ENCODE peak calls at places on chromosomes 2 and 18, in seven cellular contexts. One of them, this sample, is unnamed.

GRCh38 chr2:5915926-5916325 is 223.7 kb downstream of the SOX11 start:
- DNase-seq in ovary: no peak
- DNase-seq in A549: peak
- DNase-seq in K562: no peak
- DNase-seq in tibial nerve: no peak
- DNase-seq in HepG2: peak
- DNase-seq in stomach: peak
- DNase-seq in this sample: no peak

GRCh38 chr2:239814917-239815637 is 210.1 kb downstream of the NDUFA10 start:
- DNase-seq in ovary: no peak
- DNase-seq in A549: no peak
- DNase-seq in K562: no peak
- DNase-seq in tibial nerve: no peak
- DNase-seq in HepG2: no peak
- DNase-seq in stomach: no peak
- DNase-seq in this sample: peak

GRCh38 chr18:77000527-77000926 is 132.1 kb downstream of the MBP start:
- DNase-seq in ovary: peak
- DNase-seq in A549: peak
- DNase-seq in K562: peak
- DNase-seq in tibial nerve: peak
- DNase-seq in HepG2: no peak
- DNase-seq in stomach: peak
- DNase-seq in this sample: peak

GRCh38 chr18:25815659-25816058 is 274.8 kb downstream of the SS18 start:
- DNase-seq in ovary: no peak
- DNase-seq in A549: no peak
- DNase-seq in K562: no peak
- DNase-seq in tibial nerve: no peak
- DNase-seq in HepG2: no peak
- DNase-seq in stomach: no peak
- DNase-seq in this sample: no peak

GRCh38 chr18:23284629-23285028 is 149.3 kb downstream of the CABLES1 start:
- DNase-seq in ovary: no peak
- DNase-seq in A549: no peak
- DNase-seq in K562: no peak
- DNase-seq in tibial nerve: no peak
- DNase-seq in HepG2: no peak
- DNase-seq in stomach: no peak
- DNase-seq in this sample: no peak

GRCh38 chr2:143891879-143892308 is 628.0 kb downstream of the ZEB2 start:
- DNase-seq in ovary: no peak
- DNase-seq in A549: no peak
- DNase-seq in K562: no peak
- DNase-seq in tibial nerve: no peak
- DNase-seq in HepG2: no peak
- DNase-seq in stomach: no peak
- DNase-seq in this sample: no peak

GRCh38 chr2:121220995-121221394 is 64.0 kb downstream of the TFCP2L1 start:
- DNase-seq in ovary: no peak
- DNase-seq in A549: peak
- DNase-seq in K562: no peak
- DNase-seq in tibial nerve: no peak
- DNase-seq in HepG2: no peak
- DNase-seq in stomach: no peak
- DNase-seq in this sample: no peak

GRCh38 chr18:12422936-12423335 is 15.2 kb downstream of the PRELID3A start:
- DNase-seq in ovary: no peak
- DNase-seq in A549: peak
- DNase-seq in K562: no peak
- DNase-seq in tibial nerve: no peak
- DNase-seq in HepG2: peak
- DNase-seq in stomach: no peak
- DNase-seq in this sample: no peak

GRCh38 chr2:174511580-174512260 is 24.9 kb upstream of the GPR155 start:
- DNase-seq in ovary: no peak
- DNase-seq in A549: no peak
- DNase-seq in K562: no peak
- DNase-seq in tibial nerve: no peak
- DNase-seq in HepG2: no peak
- DNase-seq in stomach: no peak
- DNase-seq in this sample: no peak

GRCh38 chr2:26770986-26771586 is 7.0 kb downstream of the SLC35F6 start:
- DNase-seq in ovary: peak
- DNase-seq in A549: peak
- DNase-seq in K562: peak
- DNase-seq in tibial nerve: peak
- DNase-seq in HepG2: peak
- DNase-seq in stomach: peak
- DNase-seq in this sample: peak

GRCh38 chr2:179305125-179305524 is 40.5 kb upstream of the SESTD1 start:
- DNase-seq in ovary: no peak
- DNase-seq in A549: no peak
- DNase-seq in K562: no peak
- DNase-seq in tibial nerve: no peak
- DNase-seq in HepG2: no peak
- DNase-seq in stomach: no peak
- DNase-seq in this sample: no peak

GRCh38 chr2:100186126-100186525 is 43.7 kb upstream of the AFF3 start:
- DNase-seq in ovary: no peak
- DNase-seq in A549: no peak
- DNase-seq in K562: no peak
- DNase-seq in tibial nerve: no peak
- DNase-seq in HepG2: no peak
- DNase-seq in stomach: no peak
- DNase-seq in this sample: no peak

GRCh38 chr2:14420851-14421250 is 211.7 kb upstream of the LRATD1 start:
- DNase-seq in ovary: no peak
- DNase-seq in A549: no peak
- DNase-seq in K562: no peak
- DNase-seq in tibial nerve: no peak
- DNase-seq in HepG2: no peak
- DNase-seq in stomach: no peak
- DNase-seq in this sample: no peak

GRCh38 chr2:39547811-39548719 is 111.0 kb upstream of the MAP4K3 start:
- DNase-seq in ovary: no peak
- DNase-seq in A549: peak
- DNase-seq in K562: no peak
- DNase-seq in tibial nerve: no peak
- DNase-seq in HepG2: no peak
- DNase-seq in stomach: no peak
- DNase-seq in this sample: no peak

GRCh38 chr2:118588826-118589225 is 258.6 kb downstream of the EN1 start:
- DNase-seq in ovary: no peak
- DNase-seq in A549: no peak
- DNase-seq in K562: no peak
- DNase-seq in tibial nerve: no peak
- DNase-seq in HepG2: no peak
- DNase-seq in stomach: no peak
- DNase-seq in this sample: no peak

GRCh38 chr2:241863021-241863954 is 4.6 kb upstream of the PDCD1 start:
- DNase-seq in ovary: peak
- DNase-seq in A549: no peak
- DNase-seq in K562: no peak
- DNase-seq in tibial nerve: no peak
- DNase-seq in HepG2: no peak
- DNase-seq in stomach: no peak
- DNase-seq in this sample: no peak

GRCh38 chr2:239308696-239309397 is 92.0 kb downstream of the HDAC4 start:
- DNase-seq in ovary: peak
- DNase-seq in A549: no peak
- DNase-seq in K562: no peak
- DNase-seq in tibial nerve: peak
- DNase-seq in HepG2: no peak
- DNase-seq in stomach: peak
- DNase-seq in this sample: peak

GRCh38 chr2:208064220-208064951 is 39.1 kb upstream of the PLEKHM3 start:
- DNase-seq in ovary: no peak
- DNase-seq in A549: peak
- DNase-seq in K562: peak
- DNase-seq in tibial nerve: no peak
- DNase-seq in HepG2: peak
- DNase-seq in stomach: no peak
- DNase-seq in this sample: no peak

GRCh38 chr2:84427235-84428138 is 31.6 kb downstream of the SUCLG1 start:
- DNase-seq in ovary: no peak
- DNase-seq in A549: no peak
- DNase-seq in K562: no peak
- DNase-seq in tibial nerve: no peak
- DNase-seq in HepG2: peak
- DNase-seq in stomach: no peak
- DNase-seq in this sample: no peak

GRCh38 chr2:118089015-118089800 is 937 bp downstream of the INSIG2 start:
- DNase-seq in ovary: no peak
- DNase-seq in A549: peak
- DNase-seq in K562: peak
- DNase-seq in tibial nerve: no peak
- DNase-seq in HepG2: peak
- DNase-seq in stomach: peak
- DNase-seq in this sample: peak

GRCh38 chr2:134200024-134200423 is 53.8 kb upstream of the MGAT5 start:
- DNase-seq in ovary: no peak
- DNase-seq in A549: no peak
- DNase-seq in K562: no peak
- DNase-seq in tibial nerve: no peak
- DNase-seq in HepG2: no peak
- DNase-seq in stomach: no peak
- DNase-seq in this sample: no peak

GRCh38 chr2:232438051-232438450 is 17.9 kb upstream of the ALPI start:
- DNase-seq in ovary: no peak
- DNase-seq in A549: no peak
- DNase-seq in K562: no peak
- DNase-seq in tibial nerve: no peak
- DNase-seq in HepG2: no peak
- DNase-seq in stomach: no peak
- DNase-seq in this sample: no peak

DNA sequence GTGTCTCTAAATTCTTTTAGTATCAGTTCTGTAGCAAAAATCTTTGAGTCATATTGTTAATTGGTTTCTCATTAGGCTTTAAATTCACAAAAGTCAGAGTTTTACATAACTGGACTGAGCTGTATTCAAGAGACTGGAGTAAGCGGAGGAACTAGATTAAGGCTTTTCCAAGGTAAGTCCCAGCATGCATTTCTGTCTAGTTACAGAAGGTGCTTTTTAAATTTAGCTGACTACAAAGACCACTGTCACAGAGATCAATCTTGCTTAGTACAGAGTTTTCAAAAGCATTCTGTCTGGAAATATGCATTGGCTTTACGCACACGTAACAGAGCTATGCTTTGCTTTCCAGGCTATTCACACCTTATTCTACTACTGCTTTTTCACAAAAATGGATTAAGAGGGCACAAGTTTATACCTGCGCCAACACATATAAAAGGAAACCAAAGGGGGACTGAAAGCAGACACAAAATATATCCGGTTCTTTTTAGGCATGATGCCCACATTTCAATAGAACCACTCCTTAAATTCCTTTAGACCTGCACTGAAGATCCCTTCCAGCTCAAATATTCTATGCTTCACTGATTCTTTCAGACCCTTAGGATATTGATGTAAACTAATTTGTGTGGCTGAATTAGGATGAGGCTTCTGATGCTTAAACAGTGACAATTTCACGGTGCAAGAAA is 560.7 kb upstream of the CRIM1 start:
- DNase-seq in ovary: no peak
- DNase-seq in A549: no peak
- DNase-seq in K562: no peak
- DNase-seq in tibial nerve: no peak
- DNase-seq in HepG2: no peak
- DNase-seq in stomach: no peak
- DNase-seq in this sample: no peak
- TF ChIP-seq EP300 in ovary: no peak
- TF ChIP-seq EP300 in A549: no peak
- TF ChIP-seq EP300 in K562: no peak
- TF ChIP-seq EP300 in tibial nerve: no peak
- TF ChIP-seq EP300 in HepG2: no peak
- TF ChIP-seq EP300 in stomach: no peak
- TF ChIP-seq EP300 in this sample: no peak

DNA sequence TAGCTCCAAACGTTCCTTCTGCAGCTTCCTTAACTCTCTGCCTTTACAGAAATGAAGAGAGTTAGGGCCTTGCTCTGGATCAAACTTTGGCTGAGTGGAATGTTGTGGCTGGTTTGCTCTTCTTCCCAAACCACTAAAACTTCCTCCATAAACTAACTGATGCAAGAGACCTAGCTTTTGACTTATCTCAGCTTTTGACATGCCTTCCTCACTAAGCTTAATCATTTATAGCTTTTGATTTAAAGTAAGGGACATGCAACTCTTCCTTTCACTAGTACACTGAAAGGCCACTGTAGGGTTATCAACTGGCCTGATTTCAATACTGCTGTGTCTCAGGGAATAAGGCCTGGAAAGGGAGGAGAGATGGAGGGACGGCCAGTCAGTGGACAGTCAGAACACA is 8.3 kb downstream of the PXDN start:
- DNase-seq in ovary: no peak
- DNase-seq in A549: no peak
- DNase-seq in K562: no peak
- DNase-seq in tibial nerve: no peak
- DNase-seq in HepG2: no peak
- DNase-seq in stomach: no peak
- DNase-seq in this sample: no peak
- H3K4me3 ChIP-seq in ovary: no peak
- H3K4me3 ChIP-seq in A549: no peak
- H3K4me3 ChIP-seq in K562: no peak
- H3K4me3 ChIP-seq in tibial nerve: no peak
- H3K4me3 ChIP-seq in HepG2: no peak
- H3K4me3 ChIP-seq in stomach: no peak
- H3K4me3 ChIP-seq in this sample: no peak

DNA sequence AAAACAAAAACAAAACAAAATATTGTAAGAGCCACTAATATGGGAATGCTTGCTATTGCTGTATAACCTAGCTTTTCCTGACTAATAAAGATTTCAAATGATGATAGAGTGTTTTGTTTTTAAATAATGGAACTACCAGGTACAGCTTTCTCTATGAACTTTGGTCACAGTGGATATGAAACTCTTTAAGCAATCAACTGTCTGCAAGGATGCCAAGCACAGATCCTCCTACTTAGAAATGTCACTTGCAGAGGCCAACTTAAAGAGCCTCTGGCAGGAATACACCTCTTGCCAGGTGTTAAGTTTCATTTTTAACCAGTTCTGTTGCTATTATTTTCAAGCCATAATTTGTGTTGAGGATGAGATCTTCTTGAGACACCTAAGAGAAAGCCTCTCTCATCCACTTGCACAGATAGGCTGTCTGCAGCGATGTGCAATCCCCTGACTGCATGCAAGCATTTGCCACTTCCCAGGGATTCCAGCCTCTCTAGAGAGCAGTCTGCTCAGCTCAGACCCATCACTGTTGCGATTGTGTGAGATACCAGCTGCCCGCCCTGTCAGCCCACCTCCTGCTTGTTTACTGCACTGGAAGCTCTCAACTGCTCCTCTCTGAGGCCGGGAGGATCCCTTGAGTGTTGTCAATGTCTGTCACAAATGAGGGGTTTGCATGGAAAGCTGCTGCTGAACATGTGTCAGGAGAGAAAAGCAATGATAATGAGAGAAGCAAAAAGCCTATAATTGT is 86.1 kb upstream of the SCG2 start:
- DNase-seq in ovary: no peak
- DNase-seq in A549: no peak
- DNase-seq in K562: no peak
- DNase-seq in tibial nerve: no peak
- DNase-seq in HepG2: no peak
- DNase-seq in stomach: no peak
- DNase-seq in this sample: no peak
- TF ChIP-seq EP300 in ovary: no peak
- TF ChIP-seq EP300 in A549: no peak
- TF ChIP-seq EP300 in K562: no peak
- TF ChIP-seq EP300 in tibial nerve: no peak
- TF ChIP-seq EP300 in HepG2: no peak
- TF ChIP-seq EP300 in stomach: no peak
- TF ChIP-seq EP300 in this sample: no peak

GRCh38 chr2:15942711-15943345 is 2.5 kb downstream of the MYCN start:
- DNase-seq in ovary: peak
- DNase-seq in A549: no peak
- DNase-seq in K562: no peak
- DNase-seq in tibial nerve: no peak
- DNase-seq in HepG2: no peak
- DNase-seq in stomach: no peak
- DNase-seq in this sample: no peak
- H3K4me3 ChIP-seq in ovary: peak
- H3K4me3 ChIP-seq in A549: peak
- H3K4me3 ChIP-seq in K562: no peak
- H3K4me3 ChIP-seq in tibial nerve: peak
- H3K4me3 ChIP-seq in HepG2: no peak
- H3K4me3 ChIP-seq in stomach: peak
- H3K4me3 ChIP-seq in this sample: no peak